ENCODE peak calls at places on chromosomes 3 and 15, in four cellular contexts. U is mesendoderm; Y is naive thymus-derived CD4-positive, alpha-beta T cell; T is AG08395. H is an unnamed sample.

GRCh38 chr15:74988007-74988800 is 7.2 kb upstream of the SCAMP5 start:
- DNase-seq in Y (peak; percentile 14), T (no peak), U (peak; percentile 76), H (no peak)

GRCh38 chr3:128698211-128699011 is 27.6 kb upstream of the RAB7A start:
- DNase-seq in Y (no peak), T (peak; percentile 72), U (peak; percentile 50), H (peak; percentile 50)

GRCh38 chr3:63192248-63192647 is 85.9 kb upstream of the SYNPR start:
- DNase-seq in Y (no peak), U (peak; percentile 8), T (no peak), H (no peak)

GRCh38 chr3:35335703-35336102 is 303.6 kb upstream of the ARPP21 start:
- DNase-seq in T (no peak), U (peak; percentile 19), Y (no peak), H (no peak)

GRCh38 chr3:84967767-84968581 is 9.2 kb downstream of the CADM2 start:
- DNase-seq in Y (no peak), U (peak; percentile 67), T (no peak), H (no peak)

GRCh38 chr3:189392969-189393368 is 221.2 kb downstream of the TPRG1 start:
- DNase-seq in U (no peak), T (no peak), Y (no peak), H (no peak)

GRCh38 chr15:97082835-97083234 is 752.3 kb downstream of the NR2F2 start:
- DNase-seq in T (no peak), Y (no peak), U (no peak), H (no peak)

GRCh38 chr3:76044601-76045600 is 259.6 kb upstream of the ZNF717 start:
- DNase-seq in Y (no peak), T (peak; percentile 13), U (peak; percentile 60), H (no peak)

GRCh38 chr3:154421067-154421466 is 8.9 kb downstream of the GPR149 start:
- DNase-seq in U (peak; percentile 26), T (no peak), Y (no peak), H (no peak)

GRCh38 chr3:184284696-184285095 is 8.9 kb downstream of the ECE2 start:
- DNase-seq in T (peak; percentile 82), U (peak; percentile 93), Y (no peak), H (no peak)

GRCh38 chr3:40450438-40450837 is 6.7 kb upstream of the RPL14 start:
- DNase-seq in U (no peak), Y (no peak), T (no peak), H (no peak)

GRCh38 chr3:40333416-40333815 is 23.9 kb downstream of the EIF1B start:
- DNase-seq in U (no peak), T (no peak), Y (no peak), H (no peak)

GRCh38 chr3:54882114-54882833 is 45.6 kb downstream of the LRTM1 start:
- DNase-seq in T (peak; percentile 92), U (no peak), Y (no peak), H (no peak)

GRCh38 chr15:39270221-39270835 is 310.6 kb upstream of the THBS1 start:
- DNase-seq in T (no peak), U (no peak), Y (no peak), H (no peak)

GRCh38 chr15:70451861-70452653 is 311.3 kb downstream of the UACA start:
- DNase-seq in Y (peak; percentile 16), T (no peak), U (peak; percentile 19), H (no peak)

GRCh38 chr3:58188173-58188564 is 22.6 kb downstream of the DNASE1L3 start:
- DNase-seq in U (peak; percentile 63), Y (no peak), T (no peak), H (no peak)

GRCh38 chr3:126267169-126267975 is 87.0 kb upstream of the ALDH1L1 start:
- DNase-seq in U (peak; percentile 97), T (peak; percentile 88), Y (no peak), H (peak; percentile 69)

GRCh38 chr3:115658032-115658336 is 34.7 kb downstream of the GAP43 start:
- DNase-seq in U (no peak), T (no peak), Y (no peak), H (no peak)

GRCh38 chr3:112806903-112807302 is 39.8 kb downstream of the CD200R1L start:
- DNase-seq in Y (no peak), T (no peak), U (no peak), H (no peak)

H was measured in caudate nucleus.